ENCODE peak calls at places on chromosome 12, in ten cellular contexts. Q is pancreas; G is activated naive CD4-positive, alpha-beta T cell treated with anti-CD3 and anti-CD28 coated beads, Interleukin-2, amount 50 U/mL, for 72 hours; N is lower lobe of right lung; M is heart right ventricle; T is HepG2; O is Right ventricle myocardium inferior; X is GM12878; C is Right ventricle myocardium superior; F is left colon. L is an unnamed sample.

GRCh38 chr12:39426636-39427245 is 16.2 kb downstream of the KIF21A start:
- ATAC-seq in O (no peak), C (no peak), Q (no peak), N (no peak), X (no peak), T (peak), F (no peak), M (no peak), G (no peak), L (no peak)

GRCh38 chr12:64237382-64237781 is 15.3 kb upstream of the KICS2 start:
- ATAC-seq in G (no peak), X (no peak), M (no peak), Q (no peak), C (no peak), O (no peak), F (no peak), T (peak), N (no peak), L (no peak)

GRCh38 chr12:56288705-56289387 is 11.3 kb downstream of the CS start:
- ATAC-seq in Q (no peak), M (no peak), C (no peak), T (peak), N (peak), X (no peak), G (no peak), O (no peak), F (no peak), L (no peak)

GRCh38 chr12:97160277-97160676 is 253.2 kb downstream of the NEDD1 start:
- ATAC-seq in T (peak), C (no peak), F (no peak), M (no peak), G (no peak), X (no peak), N (no peak), Q (no peak), O (no peak), L (no peak)

GRCh38 chr12:79344855-79345840 is 345.6 kb downstream of the PAWR start:
- ATAC-seq in O (no peak), N (peak), C (peak), G (peak), Q (peak), F (peak), X (peak), M (peak), T (peak), L (no peak)

GRCh38 chr12:129659927-129660326 is 243.9 kb downstream of the TMEM132D start:
- ATAC-seq in X (no peak), N (no peak), G (no peak), M (no peak), Q (no peak), C (no peak), F (no peak), O (no peak), T (no peak), L (no peak)

GRCh38 chr12:79454338-79454777 is 236.4 kb downstream of the PAWR start:
- ATAC-seq in T (peak), X (no peak), O (no peak), M (no peak), G (no peak), C (no peak), N (peak), F (peak), Q (no peak), L (no peak)

GRCh38 chr12:27571463-27571862 is 47.5 kb downstream of the PPFIBP1 start:
- ATAC-seq in M (peak), T (no peak), G (peak), F (peak), X (no peak), C (peak), N (peak), Q (peak), O (no peak), L (no peak)

GRCh38 chr12:109448272-109448671 is 28.8 kb downstream of the KCTD10 start:
- ATAC-seq in X (no peak), G (no peak), O (no peak), M (no peak), F (no peak), C (no peak), T (no peak), N (no peak), Q (no peak), L (no peak)

GRCh38 chr12:40325349-40325960 is 100.7 kb downstream of the LRRK2 start:
- ATAC-seq in M (peak), C (no peak), Q (no peak), N (peak), X (peak), T (peak), O (no peak), G (peak), F (no peak), L (peak)

GRCh38 chr12:123546281-123546680 is 12.8 kb upstream of the RILPL1 start:
- ATAC-seq in Q (no peak), N (no peak), C (no peak), T (no peak), F (no peak), O (no peak), G (no peak), X (no peak), M (no peak), L (no peak)

GRCh38 chr12:52423661-52424503 is 10.3 kb downstream of the KRT75 start:
- ATAC-seq in G (no peak), T (no peak), O (peak), N (peak), X (no peak), M (peak), C (peak), Q (no peak), F (no peak), L (no peak)

GRCh38 chr12:132727091-132727794 is 16.6 kb downstream of the PGAM5 start:
- ATAC-seq in T (no peak), F (no peak), O (no peak), Q (peak), N (peak), G (no peak), X (no peak), C (no peak), M (no peak), L (no peak)

GRCh38 chr12:110002691-110003515 is 3.7 kb downstream of the ANKRD13A start:
- ATAC-seq in G (no peak), M (no peak), F (peak), T (no peak), Q (peak), O (no peak), X (no peak), C (no peak), N (peak), L (no peak)

GRCh38 chr12:7638064-7638763 is 27.5 kb downstream of the APOBEC1 start:
- ATAC-seq in Q (peak), G (peak), M (peak), C (peak), X (no peak), O (peak), T (peak), F (peak), N (peak), L (peak)

GRCh38 chr12:119447618-119448017 is 113.1 kb downstream of the CCDC60 start:
- ATAC-seq in O (no peak), M (no peak), Q (no peak), N (no peak), T (no peak), C (no peak), X (peak), F (no peak), G (no peak), L (no peak)

GRCh38 chr12:122128481-122128880 is 45.5 kb downstream of the IL31 start:
- ATAC-seq in X (no peak), M (no peak), N (no peak), F (no peak), O (no peak), Q (no peak), T (no peak), C (no peak), G (no peak), L (no peak)

GRCh38 chr12:10966314-10966713 is 20.4 kb downstream of the TAS2R50 start:
- ATAC-seq in N (no peak), G (no peak), M (no peak), F (no peak), T (no peak), Q (no peak), C (no peak), X (no peak), O (no peak), L (no peak)

GRCh38 chr12:40892528-40892927 is 200.3 kb downstream of the CNTN1 start:
- ATAC-seq in O (no peak), C (no peak), T (no peak), X (no peak), F (no peak), G (no peak), Q (no peak), N (no peak), M (no peak), L (no peak)

GRCh38 chr12:46212108-46212982 is 56.5 kb downstream of the SLC38A1 start:
- ATAC-seq in G (no peak), N (no peak), M (no peak), C (no peak), X (no peak), T (no peak), F (no peak), O (no peak), Q (no peak), L (no peak)

GRCh38 chr12:108928695-108929094 is 48.8 kb downstream of the DAO start:
- ATAC-seq in G (no peak), O (no peak), Q (no peak), F (peak), T (no peak), M (no peak), C (no peak), N (no peak), X (no peak), L (no peak)

GRCh38 chr12:27707216-27707615 is 3.4 kb upstream of the MRPS35 start:
- ATAC-seq in X (no peak), C (no peak), T (no peak), M (no peak), O (no peak), N (no peak), Q (no peak), G (no peak), F (no peak), L (no peak)

GRCh38 chr12:107372229-107372658 is 278.9 kb upstream of the CRY1 start:
- ATAC-seq in Q (peak), N (no peak), X (no peak), C (no peak), T (peak), M (peak), O (no peak), G (peak), F (no peak), L (peak)

GRCh38 chr12:115569694-115570093 is 707.8 kb downstream of the MED13L start:
- ATAC-seq in M (no peak), F (no peak), O (no peak), N (no peak), T (no peak), C (no peak), X (no peak), Q (no peak), G (no peak), L (no peak)

GRCh38 chr12:27009926-27010325 is 4.3 kb downstream of the TM7SF3 start:
- ATAC-seq in M (no peak), N (no peak), C (no peak), F (no peak), Q (no peak), X (peak), O (no peak), T (no peak), G (no peak), L (no peak)

GRCh38 chr12:54984602-54985376 is at the start of gene TESPA1:
- ATAC-seq in Q (peak), X (peak), F (peak), C (peak), G (peak), M (peak), T (no peak), O (peak), N (peak), L (peak)

GRCh38 chr12:120216742-120217595 is 16.1 kb upstream of the RPLP0 start:
- ATAC-seq in X (no peak), G (no peak), O (no peak), F (no peak), T (no peak), M (no peak), N (no peak), C (no peak), Q (no peak), L (no peak)

GRCh38 chr12:113955109-113955970 is 10.8 kb downstream of the RBM19 start:
- ATAC-seq in X (peak), M (no peak), N (no peak), F (peak), T (peak), G (no peak), Q (no peak), O (no peak), C (no peak), L (no peak)

GRCh38 chr12:118187746-118188390 is 51.9 kb downstream of the PEBP1 start:
- ATAC-seq in N (no peak), G (no peak), F (peak), M (peak), T (no peak), X (no peak), O (no peak), C (no peak), Q (no peak), L (no peak)

GRCh38 chr12:91818236-91819131 is 327.2 kb downstream of the BTG1 start:
- ATAC-seq in F (no peak), G (no peak), T (peak), N (peak), C (no peak), M (no peak), X (no peak), O (no peak), Q (peak), L (no peak)